ENCODE peak calls at places on chromosomes 11 and 22, in four cellular contexts. Z, U, N and F are unnamed samples.

GRCh38 chr22:39352301-39352867 is 2.6 kb downstream of the SYNGR1 start:
- DNase-seq in Z (no peak), U (no peak), N (peak; percentile 20), F (no peak)

GRCh38 chr22:29312218-29313125 is 3.0 kb downstream of the RASL10A start:
- DNase-seq in Z (peak; percentile 54), U (no peak), N (peak; percentile 63), F (peak; percentile 22)

GRCh38 chr11:80297808-80298460 is 857.1 kb upstream of the TENM4 start:
- DNase-seq in Z (no peak), U (peak; percentile 90), N (no peak), F (no peak)

GRCh38 chr11:66950113-66950535 is 8.1 kb downstream of the PC start:
- DNase-seq in Z (no peak), U (peak; percentile 75), N (no peak), F (peak; percentile 56)

GRCh38 chr11:130631119-130631518 is 182.7 kb downstream of the ADAMTS15 start:
- DNase-seq in Z (no peak), U (peak; percentile 86), N (no peak), F (no peak)

GRCh38 chr22:32576553-32577255 is 102.1 kb downstream of the FBXO7 start:
- DNase-seq in Z (no peak), U (no peak), N (no peak), F (no peak)

GRCh38 chr11:62542111-62542745 is 4.4 kb downstream of the AHNAK start:
- DNase-seq in Z (no peak), U (no peak), N (no peak), F (no peak)

GRCh38 chr11:75898871-75899270 is 83.9 kb downstream of the UVRAG start:
- DNase-seq in Z (no peak), U (no peak), N (no peak), F (no peak)

GRCh38 chr11:23903044-23903704 is 593.7 kb upstream of the LUZP2 start:
- DNase-seq in Z (no peak), U (peak; percentile 71), N (no peak), F (no peak)

GRCh38 chr11:66324626-66325025 is 7.8 kb upstream of the CD248 start:
- DNase-seq in Z (no peak), U (peak; percentile 44), N (no peak), F (no peak)

GRCh38 chr11:31764766-31765165 is 46.4 kb downstream of the PAX6 start:
- DNase-seq in Z (no peak), U (no peak), N (no peak), F (no peak)

GRCh38 chr11:65116370-65117205 is 913 bp downstream of the ZNHIT2 start:
- DNase-seq in Z (no peak), U (peak; percentile 27), N (no peak), F (peak; percentile 54)

GRCh38 chr11:88390254-88390653 is 52.7 kb upstream of the CTSC start:
- DNase-seq in Z (no peak), U (no peak), N (no peak), F (no peak)

GRCh38 chr11:113874096-113874919 is 1.1 kb downstream of the USP28 start:
- DNase-seq in Z (no peak), U (no peak), N (no peak), F (peak; percentile 13)

GRCh38 chr11:113875414-113876073 is at the start of gene USP28:
- DNase-seq in Z (peak; percentile 99), U (peak; percentile 95), N (peak; percentile 99), F (peak; percentile 98)

GRCh38 chr11:113874920-113875413 is 405 bp downstream of the USP28 start:
- DNase-seq in Z (no peak), U (peak; percentile 30), N (no peak), F (no peak)

GRCh38 chr11:113871331-113871730 is 4.0 kb downstream of the USP28 start:
- DNase-seq in Z (no peak), U (no peak), N (no peak), F (no peak)

DNA sequence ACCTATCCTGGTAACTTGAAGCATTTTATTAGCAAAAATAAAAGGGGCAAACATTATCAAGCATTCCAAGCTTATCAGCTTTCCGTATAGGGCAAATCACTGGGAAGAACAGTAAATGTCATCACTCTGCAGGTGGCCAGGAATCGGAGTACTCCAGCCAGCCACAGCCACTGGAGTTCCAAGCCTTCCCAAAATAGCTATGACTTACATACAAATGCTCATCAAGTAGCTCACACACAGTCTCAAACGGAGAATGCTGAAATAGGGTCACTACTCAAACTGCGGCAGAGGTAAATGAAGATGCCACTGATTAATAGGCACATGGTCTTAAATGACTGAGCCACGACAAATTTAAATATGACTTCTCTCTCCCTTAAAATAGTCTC is 2.1 kb downstream of the USP28 start:
- DNase-seq in Z (no peak), U (peak; percentile 12), N (no peak), F (no peak)
- H3K4me1 ChIP-seq in Z (no peaks in the 10 kb centered on the region), U (no peaks in the 10 kb centered on the region), N (no peaks in the 10 kb centered on the region), F (peaks cover 15% of the 10 kb centered on the region)

DNA sequence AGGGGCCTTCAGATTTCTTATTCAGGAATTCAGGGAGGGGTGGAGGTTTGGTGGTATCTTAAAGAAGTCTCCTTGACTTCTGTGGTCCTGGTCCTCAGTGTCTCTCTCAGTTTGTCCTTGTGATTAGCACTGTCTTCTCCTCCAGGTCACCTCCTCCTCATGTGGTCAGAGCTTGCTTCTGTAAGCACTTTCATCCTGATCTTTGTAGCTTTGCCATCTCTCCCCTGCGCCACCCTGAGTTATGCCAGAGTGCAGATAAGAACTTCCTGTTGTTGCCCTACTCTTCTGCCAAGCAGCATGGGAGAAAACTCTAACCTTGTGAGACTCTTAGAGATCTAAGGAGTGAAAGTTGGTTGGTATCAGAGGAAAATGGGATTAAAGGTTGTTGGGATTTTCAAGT is 30.9 kb downstream of the MICAL2 start:
- DNase-seq in Z (no peak), U (no peak), N (no peak), F (no peak)
- H3K4me1 ChIP-seq in Z (peaks cover 17% of the 10 kb centered on the region), U (peaks cover 55% of the 10 kb centered on the region), N (peaks cover 33% of the 10 kb centered on the region), F (no peaks in the 10 kb centered on the region)

GRCh38 chr22:17268501-17269223 is 49.4 kb upstream of the ADA2 start:
- DNase-seq in Z (no peak), U (no peak), N (no peak), F (no peak)
- H3K4me1 ChIP-seq in Z (no peaks in the 10 kb centered on the region), U (no peaks in the 10 kb centered on the region), N (peaks cover 6% of the 10 kb centered on the region), F (peaks cover 25% of the 10 kb centered on the region)

DNA sequence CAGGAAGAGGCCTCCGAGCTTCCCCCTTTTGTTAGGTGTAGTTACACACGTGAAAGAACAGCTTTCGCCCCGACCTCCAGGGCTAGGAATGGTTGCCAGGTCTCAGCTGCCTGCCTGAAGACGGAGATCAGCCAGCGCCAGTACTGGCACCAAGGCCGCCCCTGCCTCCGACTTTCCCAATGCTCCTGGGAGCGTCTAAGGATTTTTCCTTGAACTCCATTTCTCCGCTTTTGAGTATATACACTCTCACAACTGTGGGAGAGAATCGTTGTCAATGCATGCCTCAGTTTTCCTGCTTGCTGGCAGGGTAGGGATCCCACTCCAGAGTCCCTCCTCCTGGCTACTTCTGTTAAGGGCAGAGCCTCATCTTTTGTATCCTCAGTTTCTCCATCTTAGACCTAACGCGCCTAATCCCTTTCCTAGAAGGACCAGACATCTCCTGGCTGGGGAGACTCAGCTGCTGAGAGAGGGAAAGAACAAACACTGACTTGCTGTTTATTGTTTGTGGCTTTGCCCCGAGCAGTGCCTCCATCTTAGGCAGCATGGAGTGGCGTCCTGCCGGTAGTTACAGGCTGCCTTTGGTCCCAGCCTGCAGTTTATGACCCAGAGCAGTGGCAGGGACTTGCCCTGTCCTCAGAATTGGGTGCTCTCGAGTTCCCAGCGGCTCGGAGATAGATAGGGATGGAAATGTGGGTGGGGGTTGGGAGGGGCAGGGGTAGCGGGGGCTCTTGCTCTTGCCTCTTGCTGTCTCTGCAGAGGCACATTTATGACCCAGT is 3.3 kb downstream of the ALX4 start:
- DNase-seq in Z (no peak), U (no peak), N (no peak), F (no peak)
- H3K4me1 ChIP-seq in Z (no peaks in the 10 kb centered on the region), U (no peaks in the 10 kb centered on the region), N (peaks cover 16% of the 10 kb centered on the region), F (peaks cover 48% of the 10 kb centered on the region)

GRCh38 chr11:14340721-14341120 is 18.3 kb downstream of the RRAS2 start:
- DNase-seq in Z (no peak), U (no peak), N (no peak), F (no peak)
- H3K4me1 ChIP-seq in Z (no peaks in the 10 kb centered on the region), U (peaks cover 8% of the 10 kb centered on the region), N (no peaks in the 10 kb centered on the region), F (peaks cover 6% of the 10 kb centered on the region)

GRCh38 chr11:12235945-12236743 is 125.8 kb downstream of the MICAL2 start:
- DNase-seq in Z (peak; percentile 68), U (peak; percentile 80), N (no peak), F (peak; percentile 42)

GRCh38 chr11:12233602-12233925 is 123.2 kb downstream of the MICAL2 start:
- DNase-seq in Z (no peak), U (no peak), N (no peak), F (no peak)

GRCh38 chr11:12235549-12235944 is 125.2 kb downstream of the MICAL2 start:
- DNase-seq in Z (peak; percentile 29), U (peak; percentile 44), N (no peak), F (no peak)

GRCh38 chr11:12234216-12234615 is 123.8 kb downstream of the MICAL2 start:
- DNase-seq in Z (peak; percentile 54), U (no peak), N (no peak), F (no peak)

GRCh38 chr11:12235080-12235479 is 124.7 kb downstream of the MICAL2 start:
- DNase-seq in Z (peak; percentile 41), U (no peak), N (no peak), F (no peak)
- H3K4me1 ChIP-seq in Z (peaks cover 3% of the 10 kb centered on the region), U (peaks cover 4% of the 10 kb centered on the region), N (peaks cover 7% of the 10 kb centered on the region), F (peaks cover 20% of the 10 kb centered on the region)

GRCh38 chr22:50705851-50706351 is 32.1 kb upstream of the ACR start:
- DNase-seq in Z (peak; percentile 43), U (no peak), N (peak; percentile 58), F (no peak)

GRCh38 chr22:50703726-50704509 is 31.3 kb downstream of the SHANK3 start:
- DNase-seq in Z (peak; percentile 30), U (no peak), N (peak; percentile 34), F (peak; percentile 3)

GRCh38 chr22:50706481-50707125 is 31.4 kb upstream of the ACR start:
- DNase-seq in Z (peak; percentile 18), U (no peak), N (peak; percentile 23), F (no peak)

GRCh38 chr22:50704510-50705218 is 32.0 kb downstream of the SHANK3 start:
- DNase-seq in Z (peak; percentile 43), U (no peak), N (peak; percentile 65), F (peak; percentile 8)

DNA sequence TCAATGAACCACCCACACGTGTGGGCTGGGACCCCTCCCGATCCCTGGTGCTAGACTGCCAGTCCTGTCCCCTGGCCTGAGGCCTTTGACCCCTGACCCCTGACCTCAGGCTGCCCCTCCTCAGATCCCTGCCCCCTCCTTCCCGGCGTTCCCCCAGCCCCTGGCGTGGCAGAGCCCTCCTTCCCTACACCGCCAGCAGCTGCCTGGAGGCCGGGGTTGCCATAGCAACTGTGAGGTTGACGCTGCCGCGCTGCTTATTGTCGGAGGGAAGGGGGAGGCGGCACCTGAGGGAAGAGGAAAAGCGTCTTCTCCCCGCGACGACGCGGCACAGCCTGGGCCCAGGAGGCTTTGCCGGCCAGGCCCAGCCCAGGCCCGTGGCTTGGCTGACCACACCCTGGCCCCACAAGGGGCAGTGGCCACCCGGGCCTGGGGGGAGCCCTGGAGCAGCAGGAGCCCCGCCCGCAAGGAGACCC is 32.6 kb downstream of the SHANK3 start:
- DNase-seq in Z (peak; percentile 55), U (peak; percentile 72), N (peak; percentile 69), F (peak; percentile 57)
- H3K4me1 ChIP-seq in Z (no peaks in the 10 kb centered on the region), U (no peaks in the 10 kb centered on the region), N (peaks cover 14% of the 10 kb centered on the region), F (no peaks in the 10 kb centered on the region)

GRCh38 chr11:9849384-9849783 is 185.5 kb downstream of the SWAP70 start:
- DNase-seq in Z (no peak), U (no peak), N (no peak), F (no peak)

GRCh38 chr11:9850224-9850895 is 186.5 kb downstream of the SWAP70 start:
- DNase-seq in Z (no peak), U (no peak), N (no peak), F (no peak)

GRCh38 chr11:9853929-9854557 is 190.2 kb downstream of the SWAP70 start:
- DNase-seq in Z (no peak), U (peak; percentile 58), N (no peak), F (no peak)

GRCh38 chr11:9852465-9852864 is 188.6 kb downstream of the SWAP70 start:
- DNase-seq in Z (no peak), U (no peak), N (no peak), F (no peak)

GRCh38 chr11:9851366-9851765 is 187.5 kb downstream of the SWAP70 start:
- DNase-seq in Z (no peak), U (no peak), N (no peak), F (no peak)
- H3K4me1 ChIP-seq in Z (no peaks in the 10 kb centered on the region), U (peaks cover 5% of the 10 kb centered on the region), N (no peaks in the 10 kb centered on the region), F (peaks cover 10% of the 10 kb centered on the region)